ENCODE peak calls at places on chromosomes 4 and X, in ten cellular contexts. K is nephron progenitor cell, U is IMR-90, X is Calu3, I is heart left ventricle, R is AG04450, Z is glutamatergic neuron, M is esophagus squamous epithelium, G is coronary artery, A is thyroid gland. O is an unnamed sample.

GRCh38 chr4:88163286-88163685 is 4.8 kb upstream of the ABCG2 start:
- DNase-seq in K (no peak), U (no peak), X (no peak), I (no peak), R (no peak), Z (no peak), M (no peak), G (no peak), A (no peak), O (no peak)

GRCh38 chrX:38004046-38004445 is 2.3 kb upstream of the SYTL5 start:
- DNase-seq in K (no peak), U (no peak), X (no peak), I (no peak), R (no peak), Z (no peak), M (no peak), G (no peak), A (no peak), O (no peak)

GRCh38 chrX:43423876-43424275 is 232.2 kb upstream of the MAOA start:
- DNase-seq in K (no peak), U (no peak), X (no peak), I (no peak), R (no peak), Z (no peak), M (no peak), G (no peak), A (no peak), O (no peak)

GRCh38 chrX:100363926-100364325 is 46.1 kb downstream of the PCDH19 start:
- DNase-seq in K (peak; percentile 59), U (no peak), X (no peak), I (no peak), R (no peak), Z (peak; percentile 25), M (no peak), G (no peak), A (no peak), O (no peak)

GRCh38 chrX:113330416-113330815 is 489.8 kb upstream of the AMOT start:
- DNase-seq in K (no peak), U (no peak), X (no peak), I (no peak), R (no peak), Z (no peak), M (no peak), G (no peak), A (no peak), O (no peak)

GRCh38 chr4:78432896-78433295 is 118.7 kb upstream of the ANXA3 start:
- DNase-seq in K (no peak), U (peak; percentile 1), X (no peak), I (no peak), R (no peak), Z (no peak), M (no peak), G (no peak), A (no peak), O (peak; percentile 16)

GRCh38 chrX:48695925-48696300 is 621 bp upstream of the SUV39H1 start:
- DNase-seq in K (peak; percentile 28), U (no peak), X (no peak), I (no peak), R (no peak), Z (peak; percentile 69), M (no peak), G (no peak), A (no peak), O (no peak)

GRCh38 chr4:24770111-24770584 is 25.2 kb upstream of the SOD3 start:
- DNase-seq in K (no peak), U (peak; percentile 97), X (peak; percentile 53), I (no peak), R (peak; percentile 77), Z (no peak), M (no peak), G (no peak), A (no peak), O (no peak)

GRCh38 chr4:112589207-112589606 is 47.5 kb downstream of the ZGRF1 start:
- DNase-seq in K (no peak), U (peak; percentile 23), X (no peak), I (no peak), R (no peak), Z (no peak), M (no peak), G (no peak), A (no peak), O (no peak)

GRCh38 chrX:1443496-1444075 is 9.1 kb downstream of the ASMTL start:
- DNase-seq in K (no peak), U (no peak), X (no peak), I (peak; percentile 29), R (no peak), Z (no peak), M (no peak), G (peak; percentile 69), A (no peak), O (no peak)

GRCh38 chr4:184384810-184385557 is 89.4 kb downstream of the IRF2 start:
- DNase-seq in K (no peak), U (peak; percentile 46), X (no peak), I (no peak), R (no peak), Z (no peak), M (no peak), G (no peak), A (no peak), O (no peak)

GRCh38 chr4:82422616-82423015 is 7.6 kb downstream of the HNRNPDL start:
- DNase-seq in K (no peak), U (no peak), X (no peak), I (no peak), R (no peak), Z (no peak), M (no peak), G (no peak), A (no peak), O (no peak)

GRCh38 chr4:185235480-185236154 is 26.2 kb downstream of the SNX25 start:
- DNase-seq in K (no peak), U (peak; percentile 38), X (peak; percentile 19), I (no peak), R (no peak), Z (no peak), M (no peak), G (no peak), A (no peak), O (no peak)

GRCh38 chr4:13534344-13535063 is 9.8 kb downstream of the NKX3-2 start:
- DNase-seq in K (no peak), U (no peak), X (no peak), I (no peak), R (no peak), Z (no peak), M (no peak), G (no peak), A (no peak), O (no peak)

GRCh38 chr4:185209031-185209851 is at the start of gene SNX25:
- DNase-seq in K (peak; percentile 93), U (peak; percentile 65), X (peak; percentile 85), I (peak; percentile 93), R (no peak), Z (peak; percentile 88), M (peak; percentile 14), G (peak; percentile 90), A (peak; percentile 94), O (no peak)

GRCh38 chr4:14862881-14863280 is 139.4 kb upstream of the CPEB2 start:
- DNase-seq in K (no peak), U (no peak), X (no peak), I (peak; percentile 59), R (no peak), Z (no peak), M (no peak), G (no peak), A (no peak), O (no peak)

GRCh38 chr4:3519468-3520264 is 12.6 kb downstream of the LRPAP1 start:
- DNase-seq in K (no peak), U (no peak), X (no peak), I (no peak), R (no peak), Z (no peak), M (no peak), G (no peak), A (no peak), O (no peak)

GRCh38 chr4:168773388-168774195 is 236.5 kb downstream of the CBR4 start:
- DNase-seq in K (no peak), U (no peak), X (no peak), I (no peak), R (no peak), Z (no peak), M (no peak), G (no peak), A (no peak), O (no peak)

GRCh38 chr4:164408831-164409230 is 345.1 kb upstream of the SMIM31 start:
- DNase-seq in K (no peak), U (no peak), X (no peak), I (no peak), R (no peak), Z (no peak), M (no peak), G (no peak), A (no peak), O (no peak)
- TF ChIP-seq CTCF in K (no peak), U (no peak), X (no peak), I (no peak), R (no peak), Z (no peak), M (no peak), G (no peak), A (no peak), O (no peak)

GRCh38 chrX:78098108-78098507 is 5.9 kb upstream of the PGK1 start:
- DNase-seq in K (no peak), U (no peak), X (no peak), I (no peak), R (no peak), Z (no peak), M (no peak), G (no peak), A (no peak), O (no peak)

GRCh38 chrX:78092296-78092695 is 11.8 kb upstream of the PGK1 start:
- DNase-seq in K (peak; percentile 12), U (peak; percentile 71), X (peak; percentile 59), I (no peak), R (peak; percentile 37), Z (peak; percentile 18), M (no peak), G (no peak), A (no peak), O (no peak)
- TF ChIP-seq CTCF in K (peak; percentile 20), U (peak; percentile 66), X (peak; percentile 61), I (peak; percentile 14), R (peak; percentile 69), Z (no peak), M (peak; percentile 40), G (no peak), A (no peak), O (peak; percentile 25)

GRCh38 chr4:48905363-48906015 is 1.1 kb downstream of the OCIAD2 start:
- DNase-seq in K (no peak), U (peak; percentile 61), X (peak; percentile 56), I (no peak), R (no peak), Z (no peak), M (no peak), G (no peak), A (no peak), O (no peak)
- TF ChIP-seq CTCF in K (no peak), U (no peak), X (no peak), I (no peak), R (peak; percentile 34), Z (no peak), M (no peak), G (no peak), A (no peak), O (peak; percentile 15)

DNA sequence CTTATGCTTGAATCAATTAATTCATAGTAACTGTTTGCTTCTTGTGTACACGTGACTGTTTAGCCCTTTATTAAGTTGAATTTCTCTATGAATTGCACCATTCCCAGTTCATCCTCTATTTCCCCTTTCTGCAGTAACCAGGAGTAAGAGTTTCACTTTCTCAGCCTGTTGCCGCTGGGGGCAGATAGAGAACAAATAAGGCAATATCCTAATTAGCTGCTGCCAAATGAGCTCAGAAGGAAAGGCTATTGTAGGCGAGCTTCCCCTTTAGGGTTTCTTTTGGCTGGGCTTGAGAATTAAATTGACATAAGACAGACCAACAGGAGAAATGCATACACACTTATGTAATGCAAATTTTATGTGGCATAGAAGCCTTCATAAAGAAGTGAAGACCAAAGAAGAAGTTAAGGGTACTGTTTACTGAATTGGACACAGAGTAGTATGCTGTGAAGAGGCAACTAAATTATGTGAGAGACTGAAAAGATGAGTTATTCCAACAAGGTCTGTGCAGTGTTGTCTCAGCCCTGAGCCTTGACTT is 1594.7 kb downstream of the TECRL start:
- DNase-seq in K (no peak), U (no peak), X (no peak), I (no peak), R (no peak), Z (no peak), M (no peak), G (no peak), A (no peak), O (no peak)
- TF ChIP-seq CTCF in K (no peak), U (no peak), X (no peak), I (peak; percentile 3), R (no peak), Z (no peak), M (no peak), G (no peak), A (no peak), O (no peak)

O was measured in AG04449.